ENCODE peak calls at places on chromosomes 12 and 14, in ten cellular contexts. X, Q, G, Y, F, R, N, O, L and J are unnamed samples.

GRCh38 chr12:20101046-20101445 is 267.3 kb upstream of the PDE3A start:
- DNase-seq in X (peak; percentile 68), Q (no peak), G (no peak), Y (no peak), F (peak; percentile 36), R (no peak), N (no peak), O (no peak), L (peak; percentile 70), J (no peak)

GRCh38 chr12:52364901-52365489 is 2.3 kb downstream of the KRT85 start:
- DNase-seq in X (no peak), Q (no peak), G (no peak), Y (no peak), F (no peak), R (no peak), N (no peak), O (no peak), L (no peak), J (no peak)

GRCh38 chr12:114192549-114192948 is 213.4 kb downstream of the TBX5 start:
- DNase-seq in X (no peak), Q (no peak), G (no peak), Y (no peak), F (no peak), R (no peak), N (no peak), O (no peak), L (no peak), J (no peak)

GRCh38 chr14:93975791-93976476 is 436 bp downstream of the ASB2 start:
- DNase-seq in X (no peak), Q (no peak), G (no peak), Y (no peak), F (no peak), R (no peak), N (peak; percentile 41), O (no peak), L (no peak), J (no peak)

GRCh38 chr14:68014771-68015170 is 195.2 kb downstream of the RAD51B start:
- DNase-seq in X (no peak), Q (no peak), G (no peak), Y (no peak), F (no peak), R (no peak), N (no peak), O (no peak), L (no peak), J (no peak)

GRCh38 chr12:89373772-89374572 is 21.7 kb upstream of the DUSP6 start:
- DNase-seq in X (peak; percentile 68), Q (no peak), G (no peak), Y (peak; percentile 55), F (peak; percentile 91), R (no peak), N (no peak), O (no peak), L (no peak), J (no peak)

GRCh38 chr14:32020882-32021281 is 56.2 kb upstream of the ARHGAP5 start:
- DNase-seq in X (no peak), Q (no peak), G (no peak), Y (no peak), F (no peak), R (no peak), N (no peak), O (no peak), L (no peak), J (no peak)

GRCh38 chr14:24098927-24099813 is 5.1 kb downstream of the PCK2 start:
- DNase-seq in X (no peak), Q (no peak), G (no peak), Y (no peak), F (no peak), R (no peak), N (no peak), O (no peak), L (no peak), J (no peak)

GRCh38 chr14:39342768-39343167 is 89.5 kb downstream of the FBXO33 start:
- DNase-seq in X (no peak), Q (no peak), G (no peak), Y (no peak), F (no peak), R (no peak), N (no peak), O (no peak), L (no peak), J (no peak)

GRCh38 chr12:64320611-64321010 is 69.9 kb downstream of the C12orf56 start:
- DNase-seq in X (no peak), Q (no peak), G (no peak), Y (no peak), F (no peak), R (no peak), N (no peak), O (no peak), L (no peak), J (no peak)

GRCh38 chr12:91098942-91099341 is 12.4 kb downstream of the LUM start:
- DNase-seq in X (peak; percentile 75), Q (no peak), G (no peak), Y (no peak), F (peak; percentile 92), R (no peak), N (no peak), O (no peak), L (no peak), J (no peak)

GRCh38 chr12:4031703-4032291 is 158.6 kb upstream of the PARP11 start:
- DNase-seq in X (peak; percentile 74), Q (no peak), G (no peak), Y (peak; percentile 15), F (peak; percentile 27), R (no peak), N (no peak), O (no peak), L (peak; percentile 51), J (no peak)

GRCh38 chr12:42084522-42084921 is 60.2 kb downstream of the GXYLT1 start:
- DNase-seq in X (no peak), Q (no peak), G (no peak), Y (no peak), F (peak; percentile 20), R (no peak), N (no peak), O (no peak), L (no peak), J (no peak)

GRCh38 chr12:93085383-93086287 is 156.5 kb upstream of the EEA1 start:
- DNase-seq in X (no peak), Q (no peak), G (no peak), Y (no peak), F (no peak), R (no peak), N (no peak), O (no peak), L (no peak), J (no peak)

GRCh38 chr12:63354919-63355318 is 203.9 kb upstream of the AVPR1A start:
- DNase-seq in X (no peak), Q (no peak), G (no peak), Y (no peak), F (no peak), R (no peak), N (no peak), O (no peak), L (no peak), J (no peak)

GRCh38 chr12:132711169-132711843 is 664 bp downstream of the PGAM5 start:
- DNase-seq in X (no peak), Q (peak; percentile 14), G (no peak), Y (no peak), F (peak; percentile 67), R (no peak), N (no peak), O (no peak), L (no peak), J (peak; percentile 79)

GRCh38 chr12:49945394-49946080 is 5.0 kb upstream of the AQP2 start:
- DNase-seq in X (peak; percentile 88), Q (peak; percentile 69), G (peak; percentile 95), Y (peak; percentile 81), F (peak; percentile 84), R (peak; percentile 92), N (peak; percentile 84), O (peak; percentile 94), L (peak; percentile 90), J (peak; percentile 91)

GRCh38 chr12:46667547-46667946 is 158.2 kb downstream of the SLC38A4 start:
- DNase-seq in X (no peak), Q (no peak), G (no peak), Y (no peak), F (peak; percentile 75), R (no peak), N (no peak), O (no peak), L (no peak), J (no peak)

GRCh38 chr12:116759783-116760581 is 21.9 kb downstream of the RNFT2 start:
- DNase-seq in X (peak; percentile 41), Q (peak; percentile 4), G (peak; percentile 71), Y (peak; percentile 19), F (no peak), R (no peak), N (no peak), O (peak; percentile 71), L (no peak), J (no peak)

GRCh38 chr12:49706351-49707126 is 666 bp downstream of the FMNL3 start:
- DNase-seq in X (peak; percentile 75), Q (no peak), G (no peak), Y (peak; percentile 28), F (peak; percentile 65), R (peak; percentile 39), N (no peak), O (peak; percentile 72), L (peak; percentile 56), J (peak; percentile 78)

GRCh38 chr12:65300679-65301349 is 22.3 kb downstream of the MSRB3 start:
- DNase-seq in X (no peak), Q (no peak), G (no peak), Y (peak; percentile 8), F (peak; percentile 40), R (peak; percentile 44), N (no peak), O (no peak), L (no peak), J (no peak)

GRCh38 chr14:91245029-91245428 is 525 bp upstream of the GPR68 start:
- DNase-seq in X (no peak), Q (peak; percentile 66), G (no peak), Y (no peak), F (no peak), R (no peak), N (no peak), O (peak; percentile 91), L (no peak), J (no peak)

GRCh38 chr12:132776816-132777568 is 15.4 kb upstream of the ANKLE2 start:
- DNase-seq in X (peak; percentile 82), Q (no peak), G (no peak), Y (peak; percentile 82), F (no peak), R (no peak), N (no peak), O (no peak), L (peak; percentile 87), J (no peak)

GRCh38 chr14:96362071-96362964 is 823 bp downstream of the ATG2B start:
- DNase-seq in X (no peak), Q (peak; percentile 15), G (no peak), Y (peak; percentile 19), F (peak; percentile 71), R (no peak), N (peak; percentile 18), O (peak; percentile 79), L (no peak), J (peak; percentile 12)

GRCh38 chr12:104825408-104825807 is 132.7 kb downstream of the SLC41A2 start:
- DNase-seq in X (no peak), Q (no peak), G (no peak), Y (no peak), F (peak; percentile 10), R (peak; percentile 17), N (no peak), O (no peak), L (no peak), J (no peak)

GRCh38 chr14:76091036-76091435 is 60.7 kb upstream of the GPATCH2L start:
- DNase-seq in X (peak; percentile 78), Q (no peak), G (no peak), Y (peak; percentile 42), F (peak; percentile 74), R (peak; percentile 46), N (peak; percentile 36), O (no peak), L (peak; percentile 72), J (no peak)

GRCh38 chr14:100117647-100118376 is 41.6 kb downstream of the DEGS2 start:
- DNase-seq in X (no peak), Q (no peak), G (no peak), Y (no peak), F (no peak), R (no peak), N (no peak), O (no peak), L (no peak), J (no peak)

GRCh38 chr14:78673845-78674244 is 503.7 kb downstream of the NRXN3 start:
- DNase-seq in X (no peak), Q (no peak), G (no peak), Y (no peak), F (no peak), R (no peak), N (no peak), O (no peak), L (no peak), J (no peak)